ENCODE peak calls at places on chromosomes 3 and 15, in four cellular contexts. K is posterior cingulate gyrus, C is kidney epithelial cell, D is NAMALWA. I is an unnamed sample.

GRCh38 chr15:52798529-52799101 is 8.5 kb upstream of the ONECUT1 start:
- DNase-seq in K (no peak), C (no peak), D (no peak), I (no peak)

GRCh38 chr3:117019082-117019713 is 309.6 kb downstream of the TUSC7 start:
- DNase-seq in K (peak; percentile 87), C (peak; percentile 5), D (peak; percentile 65), I (peak; percentile 68)

GRCh38 chr3:188687389-188687788 is 484.4 kb upstream of the TPRG1 start:
- DNase-seq in K (no peak), C (peak; percentile 81), D (peak; percentile 22), I (no peak)

GRCh38 chr3:129346690-129347440 is 68.2 kb downstream of the HMCES start:
- DNase-seq in K (peak; percentile 40), C (no peak), D (no peak), I (no peak)

GRCh38 chr3:158950131-158950901 is 148.5 kb downstream of the MFSD1 start:
- DNase-seq in K (no peak), C (no peak), D (no peak), I (no peak)

GRCh38 chr3:160665784-160666526 is 11.0 kb upstream of the ARL14 start:
- DNase-seq in K (no peak), C (peak; percentile 63), D (peak; percentile 46), I (no peak)

GRCh38 chr3:134938024-134938525 is 143.0 kb downstream of the EPHB1 start:
- DNase-seq in K (no peak), C (no peak), D (no peak), I (no peak)

GRCh38 chr3:107315136-107315535 is 62.1 kb upstream of the CCDC54 start:
- DNase-seq in K (no peak), C (no peak), D (no peak), I (no peak)

GRCh38 chr3:101070260-101071121 is 77.3 kb upstream of the ABI3BP start:
- DNase-seq in K (peak; percentile 76), C (no peak), D (peak; percentile 65), I (peak; percentile 6)

GRCh38 chr3:168094877-168095610 is 680 bp downstream of the GOLIM4 start:
- DNase-seq in K (peak; percentile 87), C (no peak), D (no peak), I (peak; percentile 49)

GRCh38 chr3:177150218-177150916 is 46.9 kb downstream of the TBL1XR1 start:
- DNase-seq in K (no peak), C (no peak), D (peak; percentile 26), I (no peak)

GRCh38 chr15:63971427-63971805 is 74.9 kb downstream of the DAPK2 start:
- DNase-seq in K (no peak), C (no peak), D (no peak), I (no peak)

GRCh38 chr3:195921334-195921771 is 13.0 kb upstream of the TNK2 start:
- DNase-seq in K (no peak), C (no peak), D (no peak), I (no peak)

GRCh38 chr3:110069641-110070538 is 732.5 kb upstream of the DPPA4 start:
- DNase-seq in K (no peak), C (peak; percentile 7), D (no peak), I (no peak)

GRCh38 chr15:60844431-60845174 is 365.7 kb upstream of the ICE2 start:
- DNase-seq in K (no peak), C (no peak), D (no peak), I (no peak)

GRCh38 chr3:72337480-72337855 is 510.8 kb downstream of the SHQ1 start:
- DNase-seq in K (no peak), C (no peak), D (no peak), I (no peak)

GRCh38 chr3:194275721-194276120 is 75.4 kb downstream of the CPN2 start:
- DNase-seq in K (no peak), C (no peak), D (peak; percentile 16), I (no peak)

GRCh38 chr3:15654891-15655290 is 53.3 kb downstream of the BTD start:
- DNase-seq in K (no peak), C (no peak), D (no peak), I (no peak)

GRCh38 chr15:67043939-67044771 is 21.2 kb upstream of the SMAD3 start:
- DNase-seq in K (no peak), C (no peak), D (no peak), I (no peak)

GRCh38 chr3:45043715-45044299 is 17.7 kb downstream of the CLEC3B start:
- DNase-seq in K (no peak), C (peak; percentile 61), D (no peak), I (no peak)

GRCh38 chr3:9248232-9249191 is 934 bp downstream of the SRGAP3 start:
- DNase-seq in K (peak; percentile 84), C (no peak), D (peak; percentile 33), I (peak; percentile 53)

GRCh38 chr15:58994906-58995453 is 7.5 kb downstream of the RNF111 start:
- DNase-seq in K (no peak), C (no peak), D (no peak), I (no peak)

GRCh38 chr3:181705081-181705480 is 6.6 kb upstream of the SOX2 start:
- DNase-seq in K (no peak), C (no peak), D (no peak), I (no peak)

GRCh38 chr3:454986-455385 is 258.4 kb downstream of the CHL1 start:
- DNase-seq in K (no peak), C (no peak), D (no peak), I (no peak)

GRCh38 chr15:88630798-88631463 is 7.9 kb upstream of the ISG20 start:
- DNase-seq in K (no peak), C (no peak), D (no peak), I (no peak)

GRCh38 chr3:63349583-63350177 is 71.6 kb downstream of the SYNPR start:
- DNase-seq in K (no peak), C (no peak), D (peak; percentile 66), I (peak; percentile 53)

GRCh38 chr3:113600418-113601185 is 68.2 kb downstream of the SIDT1 start:
- DNase-seq in K (no peak), C (no peak), D (no peak), I (no peak)